ENCODE peak calls at places on chromosomes 11 and 22, in five cellular contexts. Z is tibial artery, S is mesendoderm, J is lower lobe of right lung, N is GM23248. B is an unnamed sample.
A peak's percentile ranks its signal among the peaks of the same experiment; 100 is the strongest.

GRCh38 chr22:50530280-50530856 is 556 bp upstream of the TYMP start:
- DNase-seq in J (peak; percentile 94), N (peak; percentile 90), S (no peak), Z (peak; percentile 80), B (peak; percentile 87)

GRCh38 chr11:70487160-70487559 is 88.8 kb downstream of the CTTN start:
- DNase-seq in N (no peak), Z (no peak), S (no peak), J (no peak), B (no peak)

GRCh38 chr11:21604564-21604963 is 588.3 kb upstream of the ANO5 start:
- DNase-seq in S (no peak), Z (no peak), J (no peak), N (no peak), B (no peak)

GRCh38 chr11:102560555-102561011 is 30.0 kb upstream of the MMP7 start:
- DNase-seq in N (peak; percentile 68), S (no peak), Z (peak; percentile 38), J (no peak), B (no peak)

GRCh38 chr11:119724956-119725355 is 4.0 kb downstream of the NECTIN1 start:
- DNase-seq in J (no peak), Z (no peak), N (no peak), S (no peak), B (no peak)

GRCh38 chr11:95502522-95502921 is 271.5 kb upstream of the SESN3 start:
- DNase-seq in N (no peak), S (no peak), J (no peak), Z (no peak), B (no peak)

GRCh38 chr22:29113329-29113728 is 40.5 kb downstream of the KREMEN1 start:
- DNase-seq in Z (no peak), J (no peak), N (no peak), S (no peak), B (no peak)

GRCh38 chr11:118406599-118407166 is 5.3 kb downstream of the ATP5MG start:
- DNase-seq in J (no peak), S (no peak), N (peak; percentile 38), Z (no peak), B (no peak)

GRCh38 chr11:45052361-45052760 is 94.1 kb upstream of the PRDM11 start:
- DNase-seq in N (peak; percentile 16), S (no peak), J (no peak), Z (no peak), B (no peak)

GRCh38 chr11:40841231-40841630 is 618.2 kb downstream of the LRRC4C start:
- DNase-seq in S (no peak), J (no peak), N (no peak), Z (no peak), B (no peak)

GRCh38 chr11:19962795-19963163 is 197.5 kb downstream of the DBX1 start:
- DNase-seq in N (peak; percentile 90), Z (no peak), J (no peak), S (no peak), B (no peak)

GRCh38 chr11:116579857-116580727 is 192.7 kb downstream of the BUD13 start:
- DNase-seq in S (peak; percentile 58), N (peak; percentile 12), Z (no peak), J (no peak), B (no peak)

GRCh38 chr11:100861221-100861620 is 174.1 kb downstream of the ARHGAP42 start:
- DNase-seq in Z (no peak), N (no peak), S (no peak), J (no peak), B (no peak)

GRCh38 chr11:117796456-117797428 is at the start of gene DSCAML1:
- DNase-seq in S (peak; percentile 27), J (no peak), N (peak; percentile 16), Z (no peak), B (no peak)

GRCh38 chr11:78961186-78961782 is 386.6 kb upstream of the NARS2 start:
- DNase-seq in N (peak; percentile 29), J (peak; percentile 48), S (peak; percentile 92), Z (no peak), B (no peak)

GRCh38 chr11:3123761-3124733 is 41.1 kb downstream of the OSBPL5 start:
- DNase-seq in S (no peak), N (peak; percentile 99), J (peak; percentile 63), Z (peak; percentile 97), B (peak; percentile 86)

GRCh38 chr22:19566599-19567382 is 42.6 kb upstream of the CLDN5 start:
- DNase-seq in S (no peak), N (no peak), Z (no peak), J (no peak), B (peak; percentile 38)

GRCh38 chr11:10051868-10052586 is 242.0 kb downstream of the SBF2 start:
- DNase-seq in N (no peak), S (peak; percentile 16), J (no peak), Z (no peak), B (no peak)

GRCh38 chr11:68436162-68436888 is 24.2 kb upstream of the PPP6R3 start:
- DNase-seq in N (no peak), S (no peak), Z (no peak), J (no peak), B (no peak)
- H3K27ac ChIP-seq in N (no peak overlapping the region), S (no peak overlapping the region), Z (peak overlapping the region; percentile 68), J (peak overlapping the region; percentile 62), B (peak overlapping the region; percentile 85)

DNA sequence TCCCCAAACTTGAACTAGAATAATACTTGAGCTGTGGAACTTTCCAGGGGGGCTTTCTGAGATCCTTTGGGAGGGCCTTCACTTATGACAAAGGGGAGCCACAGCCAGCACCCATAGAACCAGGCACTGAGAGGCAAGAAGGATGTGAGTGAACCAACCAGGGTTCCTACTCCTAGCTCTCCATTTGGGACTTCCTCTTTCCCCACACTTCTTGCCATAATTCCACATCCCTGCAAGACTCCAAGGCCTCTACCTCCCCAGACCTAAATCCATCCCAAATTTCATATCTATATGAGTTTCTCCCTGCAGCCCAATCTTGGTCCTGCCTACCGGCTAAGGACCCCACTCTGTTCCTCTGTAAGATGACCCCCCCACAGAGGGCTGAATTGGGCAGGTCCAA is 31.5 kb downstream of the NRXN2 start:
- DNase-seq in S (no peak), N (no peak), J (no peak), Z (no peak), B (no peak)
- H3K4me1 ChIP-seq in S (no peaks in the 10 kb centered on the region), N (no peaks in the 10 kb centered on the region), J (peaks cover 9% of the 10 kb centered on the region), Z (no peaks in the 10 kb centered on the region), B (peaks cover 29% of the 10 kb centered on the region)

GRCh38 chr11:61806785-61807184 is 10.0 kb downstream of the FADS1 start:
- DNase-seq in N (no peak), Z (no peak), J (no peak), S (no peak), B (no peak)

GRCh38 chr11:61814242-61814957 is 2.4 kb downstream of the FADS1 start:
- DNase-seq in S (peak; percentile 82), Z (peak; percentile 57), J (no peak), N (peak; percentile 37), B (no peak)

GRCh38 chr11:61812736-61813411 is 3.9 kb downstream of the FADS1 start:
- DNase-seq in Z (no peak), N (no peak), S (no peak), J (no peak), B (no peak)

GRCh38 chr11:61811831-61812230 is 5.0 kb downstream of the FADS1 start:
- DNase-seq in N (no peak), Z (no peak), J (no peak), S (no peak), B (no peak)

GRCh38 chr11:61810671-61811175 is 6.1 kb downstream of the FADS1 start:
- DNase-seq in N (no peak), S (no peak), J (no peak), Z (no peak), B (no peak)
- H3K4me3 ChIP-seq in N (no peak overlapping the region), S (no peak overlapping the region), J (no peak overlapping the region), Z (no peak overlapping the region), B (no peak overlapping the region)

GRCh38 chr22:36692280-36692679 is 11.3 kb downstream of the CACNG2 start:
- DNase-seq in N (no peak), S (no peak), J (no peak), Z (no peak), B (no peak)
- H3K27ac ChIP-seq in N (no peak overlapping the region), S (no peak overlapping the region), J (no peak overlapping the region), Z (no peak overlapping the region), B (no peak overlapping the region)

GRCh38 chr11:68506908-68507307 is 46.4 kb downstream of the PPP6R3 start:
- DNase-seq in S (peak; percentile 24), Z (no peak), J (no peak), N (peak; percentile 18), B (no peak)

GRCh38 chr11:68505596-68505995 is 45.0 kb downstream of the PPP6R3 start:
- DNase-seq in N (peak; percentile 65), Z (no peak), J (no peak), S (no peak), B (no peak)

GRCh38 chr11:68504432-68505066 is 44.0 kb downstream of the PPP6R3 start:
- DNase-seq in Z (no peak), J (no peak), N (no peak), S (no peak), B (no peak)

GRCh38 chr11:68509105-68509504 is 48.6 kb downstream of the PPP6R3 start:
- DNase-seq in N (peak; percentile 47), Z (no peak), J (no peak), S (no peak), B (no peak)

GRCh38 chr11:68508425-68508824 is 47.9 kb downstream of the PPP6R3 start:
- DNase-seq in N (no peak), J (no peak), Z (no peak), S (no peak), B (no peak)
- H3K4me1 ChIP-seq in N (peaks cover 34% of the 10 kb centered on the region), J (peaks cover 59% of the 10 kb centered on the region), Z (no peaks in the 10 kb centered on the region), S (peaks cover 2% of the 10 kb centered on the region), B (peaks cover 90% of the 10 kb centered on the region)

B was measured in left ventricle myocardium inferior.